ENCODE peak calls at places on chromosomes 5 and 9, in seven cellular contexts. W is activated gamma-delta T cell treated with Interleukin-2 at 50 U/mL for 16 hours; G is NT2/D1; R is stimulated activated CD4-positive, alpha-beta T cell treated with anti-CD3 and anti-CD28 coated beads, Interleukin-1b, Interleukin-23, amount 100 ng/mL, for 1 hour; K is activated CD4-positive, alpha-beta T cell treated with anti-CD3 and anti-CD28 coated beads, Interleukin-2, amount 10 ng/mL, durations not matched to agents 24 days and 14 days; Q is MV-4-11; I is H54. H is an unnamed sample.

GRCh38 chr5:149288437-149288836 is 16.8 kb downstream of the AFAP1L1 start:
- DNase-seq in W (no peak), G (no peak), R (no peak), K (no peak), Q (peak; percentile 70), I (no peak), H (no peak)

GRCh38 chr9:92077868-92078267 is 37.3 kb downstream of the SPTLC1 start:
- DNase-seq in W (no peak), G (no peak), R (no peak), K (no peak), Q (no peak), I (no peak), H (no peak)

GRCh38 chr9:137825324-137825991 is 52.1 kb upstream of the CACNA1B start:
- DNase-seq in W (no peak), G (no peak), R (no peak), K (no peak), Q (peak; percentile 68), I (no peak), H (no peak)

GRCh38 chr5:37121465-37121864 is 127.7 kb downstream of the CPLANE1 start:
- DNase-seq in W (no peak), G (no peak), R (no peak), K (no peak), Q (peak; percentile 86), I (no peak), H (no peak)

GRCh38 chr9:137303893-137304382 is 1.9 kb upstream of the NRARP start:
- DNase-seq in W (no peak), G (no peak), R (no peak), K (no peak), Q (no peak), I (no peak), H (no peak)

GRCh38 chr9:128987800-128988199 is 40.3 kb downstream of the NUP188 start:
- DNase-seq in W (no peak), G (no peak), R (no peak), K (no peak), Q (no peak), I (peak; percentile 70), H (no peak)

GRCh38 chr5:124741711-124742496 is 4.5 kb downstream of the ZNF608 start:
- DNase-seq in W (no peak), G (no peak), R (no peak), K (no peak), Q (no peak), I (peak; percentile 32), H (peak; percentile 95)

GRCh38 chr5:59069438-59070079 is 486.7 kb downstream of the RAB3C start:
- DNase-seq in W (no peak), G (no peak), R (no peak), K (no peak), Q (no peak), I (peak; percentile 36), H (no peak)

GRCh38 chr9:113464672-113465271 is 1.2 kb downstream of the RGS3 start:
- DNase-seq in W (no peak), G (no peak), R (no peak), K (no peak), Q (no peak), I (no peak), H (no peak)

H was measured in NCI-H524 treated with DMSO at 0.1 percent for 48 hours.